ENCODE peak calls at places on chromosomes 3 and 15, in nine cellular contexts. E is brain microvascular endothelial cell, K is foreskin fibroblast, T is choroid plexus epithelial cell, J is endodermal cell, U is psoas muscle, I is fibroblast of pulmonary artery, P is fibroblast of mammary gland, Y is fibroblast of the aortic adventitia. M is an unnamed sample.

GRCh38 chr3:180802837-180803236 is 109.6 kb upstream of the FXR1 start:
- DNase-seq in E (peak), K (no peak), T (peak), J (no peak), U (no peak), I (peak), P (peak), Y (peak), M (peak)

GRCh38 chr3:55042591-55042990 is 114.7 kb upstream of the LRTM1 start:
- DNase-seq in E (no peak), K (peak), T (peak), J (no peak), U (no peak), I (peak), P (peak), Y (peak), M (no peak)

GRCh38 chr3:162643245-162643644 is 1146.6 kb downstream of the OTOL1 start:
- DNase-seq in E (no peak), K (no peak), T (peak), J (no peak), U (no peak), I (peak), P (peak), Y (no peak), M (no peak)

GRCh38 chr3:10140996-10141546 is 507 bp upstream of the VHL start:
- DNase-seq in E (no peak), K (no peak), T (no peak), J (no peak), U (no peak), I (no peak), P (no peak), Y (no peak), M (no peak)

GRCh38 chr3:85020828-85021227 is 62.0 kb downstream of the CADM2 start:
- DNase-seq in E (no peak), K (no peak), T (no peak), J (peak), U (no peak), I (no peak), P (no peak), Y (no peak), M (no peak)

GRCh38 chr15:45635191-45635638 is 386 bp downstream of the SQOR start:
- DNase-seq in E (no peak), K (no peak), T (peak), J (no peak), U (peak), I (peak), P (no peak), Y (peak), M (no peak)

GRCh38 chr3:41940393-41940792 is 21.5 kb downstream of the ULK4 start:
- DNase-seq in E (no peak), K (no peak), T (no peak), J (no peak), U (no peak), I (no peak), P (no peak), Y (no peak), M (no peak)

GRCh38 chr15:96544162-96544756 is 213.8 kb downstream of the NR2F2 start:
- DNase-seq in E (no peak), K (no peak), T (no peak), J (no peak), U (no peak), I (no peak), P (no peak), Y (no peak), M (no peak)

GRCh38 chr3:42490243-42490642 is 12.2 kb upstream of the VIPR1 start:
- DNase-seq in E (peak), K (no peak), T (peak), J (peak), U (no peak), I (peak), P (no peak), Y (peak), M (peak)

GRCh38 chr3:155785662-155786295 is 20.3 kb downstream of the C3orf33 start:
- DNase-seq in E (no peak), K (no peak), T (no peak), J (no peak), U (no peak), I (no peak), P (no peak), Y (no peak), M (no peak)

GRCh38 chr3:194686414-194686815 is 732 bp downstream of the FAM43A start:
- DNase-seq in E (no peak), K (no peak), T (peak), J (no peak), U (no peak), I (no peak), P (no peak), Y (no peak), M (no peak)

GRCh38 chr3:194687638-194688206 is 2.0 kb downstream of the FAM43A start:
- DNase-seq in E (peak), K (peak), T (peak), J (peak), U (peak), I (peak), P (peak), Y (peak), M (peak)

GRCh38 chr3:194686816-194687637 is 1.3 kb downstream of the FAM43A start:
- DNase-seq in E (no peak), K (peak), T (peak), J (peak), U (peak), I (peak), P (peak), Y (peak), M (peak)

GRCh38 chr3:194685050-194685722 is 497 bp upstream of the FAM43A start:
- DNase-seq in E (no peak), K (no peak), T (no peak), J (no peak), U (no peak), I (no peak), P (no peak), Y (no peak), M (no peak)

DNA sequence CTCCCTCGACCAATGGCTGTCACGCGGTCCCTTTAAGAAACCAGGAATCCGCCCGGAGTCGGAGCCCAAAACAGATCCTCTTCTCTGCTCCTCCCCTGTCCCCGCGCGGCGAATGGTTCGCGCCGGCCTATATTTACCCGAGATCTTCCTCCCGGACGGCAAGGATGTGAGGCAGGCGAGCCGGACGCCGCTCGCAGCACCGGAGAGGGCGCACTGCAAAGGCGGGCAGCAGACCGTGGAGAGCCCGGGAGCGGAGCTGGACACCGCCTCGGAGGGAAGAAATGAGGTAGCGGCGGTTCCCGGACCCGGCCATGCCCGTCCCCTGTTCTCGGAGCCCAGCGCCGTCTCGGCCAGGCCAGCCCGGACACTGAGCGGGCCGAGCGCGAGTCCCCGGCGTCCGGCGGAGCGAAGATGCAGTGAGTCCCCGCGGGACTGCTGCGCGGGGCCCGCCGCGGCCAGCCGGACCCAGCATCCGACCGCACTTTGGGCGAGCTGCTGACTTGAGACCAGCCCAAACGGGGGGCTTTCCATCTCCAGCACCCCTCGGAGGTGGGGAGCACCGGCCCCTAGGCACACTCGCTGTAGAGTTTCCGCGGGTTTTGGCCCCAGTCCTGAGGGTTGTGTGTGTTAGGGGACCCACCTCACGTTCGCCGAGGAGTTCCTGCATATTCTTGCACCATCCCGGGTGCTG is at the start of gene FAM43A:
- DNase-seq in E (peak), K (peak), T (peak), J (peak), U (peak), I (peak), P (peak), Y (peak), M (peak)
- TF ChIP-seq CTCF in E (peak), K (peak), T (peak), J (peak), U (peak), I (peak), P (no peak), Y (peak), M (peak)

GRCh38 chr3:196219970-196220311 is 3.6 kb downstream of the SLC51A start:
- DNase-seq in E (no peak), K (no peak), T (no peak), J (no peak), U (no peak), I (no peak), P (no peak), Y (no peak), M (no peak)
- H3K4me3 ChIP-seq in E (no peak), K (no peak), T (peak), J (no peak), U (peak), I (no peak), P (no peak), Y (no peak), M (no peak)

DNA sequence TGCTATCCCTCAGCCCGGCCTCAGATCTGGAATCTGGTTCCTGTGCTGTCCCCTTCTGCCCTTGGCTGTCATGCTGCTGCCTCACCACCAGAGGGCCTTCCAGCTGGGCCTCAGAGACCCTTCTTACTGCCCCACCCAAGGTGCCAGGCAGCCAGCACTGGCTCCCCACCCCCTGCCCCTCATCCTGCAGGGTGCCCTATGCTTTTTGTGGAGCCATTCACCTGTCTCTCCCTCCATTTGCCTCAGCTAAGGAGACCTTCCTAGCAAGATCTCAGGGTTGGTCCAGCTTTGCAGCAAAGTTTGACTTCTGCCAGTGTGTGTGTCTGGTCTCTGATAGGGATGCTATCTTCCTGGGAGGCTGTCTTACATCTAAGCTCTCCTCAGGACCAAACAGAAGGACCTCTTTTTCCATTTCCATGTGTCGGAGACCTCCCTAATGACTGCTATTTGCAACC is 1.9 kb upstream of the VWA5B2 start:
- DNase-seq in E (no peak), K (no peak), T (peak), J (peak), U (no peak), I (peak), P (peak), Y (no peak), M (no peak)
- TF ChIP-seq CTCF in E (peak), K (peak), T (peak), J (peak), U (peak), I (peak), P (peak), Y (peak), M (peak)

GRCh38 chr15:63506537-63507035 is 2.2 kb downstream of the USP3 start:
- DNase-seq in E (no peak), K (no peak), T (no peak), J (no peak), U (no peak), I (no peak), P (peak), Y (no peak), M (no peak)
- H3K4me3 ChIP-seq in E (peak), K (peak), T (no peak), J (peak), U (peak), I (peak), P (no peak), Y (peak), M (no peak)

DNA sequence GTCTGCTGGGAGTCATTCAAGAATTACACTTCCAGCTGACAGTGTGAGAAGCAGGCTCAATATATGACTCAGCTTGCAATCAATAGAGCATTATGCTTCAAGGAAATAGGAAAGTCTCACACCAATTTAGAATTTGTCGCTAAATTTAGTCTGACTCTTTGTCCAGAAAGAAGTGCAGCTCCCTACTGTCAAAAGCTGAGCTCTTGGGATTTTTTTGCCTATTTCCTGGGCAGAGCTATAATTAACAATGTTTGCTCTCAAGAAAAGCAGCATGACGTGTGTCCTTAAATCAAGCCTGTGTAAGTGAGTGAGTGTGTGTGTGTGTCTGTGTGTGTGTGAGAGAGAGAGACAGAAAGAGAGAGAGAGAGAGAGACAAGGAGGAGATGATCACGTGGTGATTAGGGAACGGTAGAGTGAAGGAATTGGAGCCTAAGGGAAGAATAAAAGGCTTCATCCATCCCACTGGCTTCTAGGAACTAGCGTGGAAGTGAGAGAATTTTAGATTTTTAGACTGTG is 16.4 kb upstream of the SLC35G2 start:
- DNase-seq in E (peak), K (no peak), T (peak), J (no peak), U (no peak), I (peak), P (peak), Y (peak), M (peak)
- TF ChIP-seq CTCF in E (no peak), K (no peak), T (no peak), J (no peak), U (no peak), I (no peak), P (no peak), Y (no peak), M (no peak)

GRCh38 chr3:93861021-93861420 is 112.7 kb downstream of the PROS1 start:
- DNase-seq in E (no peak), K (no peak), T (no peak), J (no peak), U (no peak), I (no peak), P (no peak), Y (no peak), M (no peak)
- H3K4me3 ChIP-seq in E (no peak), K (no peak), T (no peak), J (no peak), U (no peak), I (no peak), P (no peak), Y (no peak), M (no peak)

DNA sequence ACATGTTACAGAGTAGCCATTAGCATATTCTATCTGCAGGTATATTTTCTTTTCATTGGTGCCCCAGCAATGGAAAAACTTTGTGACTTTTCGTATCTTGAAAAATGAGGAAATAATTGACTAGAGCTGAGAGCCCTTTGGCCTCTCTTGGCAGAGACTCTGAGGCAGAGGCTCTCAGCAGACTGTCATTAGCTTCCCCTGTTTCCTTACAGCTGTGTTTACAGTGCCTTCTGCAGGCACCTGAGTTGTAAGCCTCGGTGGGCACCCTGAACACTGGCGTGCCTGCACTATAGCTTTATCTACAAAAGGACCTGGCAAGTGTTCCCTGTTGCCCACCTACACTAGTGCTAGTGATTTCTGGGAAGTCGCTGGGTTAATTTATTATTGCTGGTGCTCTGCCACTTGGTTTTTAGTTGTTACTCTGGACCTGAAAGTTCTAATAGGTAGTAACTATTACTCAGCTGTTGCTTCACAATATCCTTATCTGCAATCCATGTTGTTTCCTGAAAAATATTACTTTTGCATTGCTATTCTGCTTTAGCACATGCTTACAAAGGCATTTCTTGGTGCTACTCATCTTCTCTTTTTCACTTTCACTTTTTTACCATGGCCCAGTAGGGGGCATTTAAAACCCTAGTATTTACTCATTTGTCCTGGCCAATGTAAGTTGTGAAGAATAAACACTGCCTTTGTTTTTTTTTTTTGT is 7.8 kb upstream of the GPR171 start:
- DNase-seq in E (no peak), K (no peak), T (peak), J (no peak), U (no peak), I (peak), P (peak), Y (peak), M (peak)
- TF ChIP-seq CTCF in E (no peak), K (no peak), T (no peak), J (no peak), U (no peak), I (peak), P (peak), Y (peak), M (no peak)

GRCh38 chr3:50261505-50261904 is 7.4 kb upstream of the SEMA3B start:
- DNase-seq in E (no peak), K (no peak), T (no peak), J (no peak), U (no peak), I (no peak), P (no peak), Y (no peak), M (no peak)
- H3K4me3 ChIP-seq in E (no peak), K (no peak), T (no peak), J (no peak), U (peak), I (no peak), P (no peak), Y (no peak), M (no peak)

GRCh38 chr3:21436846-21437245 is 314.2 kb downstream of the ZNF385D start:
- DNase-seq in E (no peak), K (no peak), T (no peak), J (no peak), U (no peak), I (no peak), P (no peak), Y (no peak), M (no peak)
- TF ChIP-seq CTCF in E (no peak), K (no peak), T (no peak), J (no peak), U (no peak), I (no peak), P (no peak), Y (no peak), M (no peak)

GRCh38 chr3:170585008-170585936 is 603 bp downstream of the SLC7A14 start:
- DNase-seq in E (no peak), K (no peak), T (no peak), J (peak), U (no peak), I (no peak), P (no peak), Y (no peak), M (no peak)

GRCh38 chr3:170589113-170589512 is 3.2 kb upstream of the SLC7A14 start:
- DNase-seq in E (no peak), K (no peak), T (no peak), J (no peak), U (no peak), I (no peak), P (no peak), Y (no peak), M (no peak)

GRCh38 chr3:170584585-170585007 is 1.3 kb downstream of the SLC7A14 start:
- DNase-seq in E (peak), K (peak), T (peak), J (peak), U (peak), I (peak), P (peak), Y (peak), M (peak)

GRCh38 chr3:170585937-170586310 is at the start of gene SLC7A14:
- DNase-seq in E (peak), K (no peak), T (peak), J (peak), U (no peak), I (no peak), P (no peak), Y (no peak), M (no peak)
- H3K4me3 ChIP-seq in E (peak), K (peak), T (peak), J (peak), U (no peak), I (peak), P (peak), Y (peak), M (peak)

M was measured in astrocyte of the spinal cord.